ENCODE peak calls at places on chromosomes 2 and 18, in four cellular contexts. One of them, this sample, is unnamed.

GRCh38 chr2:15059870-15060617 is 427.5 kb downstream of the LRATD1 start:
- DNase-seq in testis: no peak
- DNase-seq in uterus: no peak
- DNase-seq in tibial nerve: no peak
- DNase-seq in this sample: no peak

GRCh38 chr2:144162652-144163051 is 357.3 kb downstream of the ZEB2 start:
- DNase-seq in tibial nerve: no peak
- DNase-seq in testis: peak
- DNase-seq in uterus: no peak
- DNase-seq in this sample: peak

GRCh38 chr2:65064728-65065552 is 8.7 kb downstream of the CEP68 start:
- DNase-seq in uterus: peak
- DNase-seq in testis: peak
- DNase-seq in tibial nerve: peak
- DNase-seq in this sample: peak

GRCh38 chr2:18829331-18829902 is 240.0 kb upstream of the NT5C1B start:
- DNase-seq in tibial nerve: no peak
- DNase-seq in testis: no peak
- DNase-seq in uterus: no peak
- DNase-seq in this sample: no peak

GRCh38 chr2:10256525-10257031 is 46.1 kb upstream of the HPCAL1 start:
- DNase-seq in testis: no peak
- DNase-seq in uterus: no peak
- DNase-seq in tibial nerve: no peak
- DNase-seq in this sample: no peak

GRCh38 chr2:16774980-16775963 is 109.6 kb upstream of the CYRIA start:
- DNase-seq in testis: peak
- DNase-seq in tibial nerve: no peak
- DNase-seq in uterus: no peak
- DNase-seq in this sample: no peak

GRCh38 chr2:50143822-50144575 is 887.9 kb downstream of the NRXN1 start:
- DNase-seq in tibial nerve: peak
- DNase-seq in testis: peak
- DNase-seq in uterus: no peak
- DNase-seq in this sample: no peak

GRCh38 chr2:28347193-28347592 is 45.5 kb upstream of the FOSL2 start:
- DNase-seq in tibial nerve: no peak
- DNase-seq in uterus: no peak
- DNase-seq in testis: no peak
- DNase-seq in this sample: no peak

GRCh38 chr2:172442072-172442895 is 14.9 kb downstream of the ITGA6 start:
- DNase-seq in tibial nerve: no peak
- DNase-seq in testis: no peak
- DNase-seq in uterus: peak
- DNase-seq in this sample: peak

GRCh38 chr2:107072150-107072940 is 186.4 kb upstream of the ST6GAL2 start:
- DNase-seq in testis: no peak
- DNase-seq in tibial nerve: no peak
- DNase-seq in uterus: no peak
- DNase-seq in this sample: no peak

GRCh38 chr2:228518-229278 is 35.1 kb downstream of the SH3YL1 start:
- DNase-seq in uterus: no peak
- DNase-seq in testis: no peak
- DNase-seq in tibial nerve: no peak
- DNase-seq in this sample: no peak

GRCh38 chr2:187206071-187206470 is 242.0 kb downstream of the CALCRL start:
- DNase-seq in tibial nerve: no peak
- DNase-seq in testis: no peak
- DNase-seq in uterus: no peak
- DNase-seq in this sample: no peak

GRCh38 chr2:96824079-96824870 is 8.2 kb downstream of the CNNM3 start:
- DNase-seq in tibial nerve: no peak
- DNase-seq in testis: no peak
- DNase-seq in uterus: no peak
- DNase-seq in this sample: no peak

GRCh38 chr2:235032466-235032865 is 80.6 kb downstream of the SH3BP4 start:
- DNase-seq in tibial nerve: no peak
- DNase-seq in testis: no peak
- DNase-seq in uterus: no peak
- DNase-seq in this sample: no peak

GRCh38 chr2:40257812-40258457 is 194.0 kb downstream of the SLC8A1 start:
- DNase-seq in tibial nerve: no peak
- DNase-seq in testis: no peak
- DNase-seq in uterus: no peak
- DNase-seq in this sample: no peak

GRCh38 chr2:203018181-203018580 is 3.5 kb downstream of the NBEAL1 start:
- DNase-seq in tibial nerve: no peak
- DNase-seq in testis: no peak
- DNase-seq in uterus: no peak
- DNase-seq in this sample: no peak

GRCh38 chr2:121125350-121125749 is 159.7 kb downstream of the TFCP2L1 start:
- DNase-seq in tibial nerve: no peak
- DNase-seq in testis: no peak
- DNase-seq in uterus: no peak
- DNase-seq in this sample: no peak

GRCh38 chr2:58709274-58709673 is 468.1 kb upstream of the FANCL start:
- DNase-seq in testis: no peak
- DNase-seq in uterus: no peak
- DNase-seq in tibial nerve: no peak
- DNase-seq in this sample: no peak

GRCh38 chr2:240930631-240931318 is 24.6 kb downstream of the CROCC2 start:
- DNase-seq in tibial nerve: no peak
- DNase-seq in testis: peak
- DNase-seq in uterus: no peak
- DNase-seq in this sample: peak

GRCh38 chr18:3793545-3793944 is 343.6 kb downstream of the TGIF1 start:
- DNase-seq in uterus: no peak
- DNase-seq in testis: no peak
- DNase-seq in tibial nerve: no peak
- DNase-seq in this sample: no peak

GRCh38 chr2:229531594-229531993 is 182.8 kb downstream of the DNER start:
- DNase-seq in tibial nerve: no peak
- DNase-seq in testis: no peak
- DNase-seq in uterus: no peak
- DNase-seq in this sample: no peak

DNA sequence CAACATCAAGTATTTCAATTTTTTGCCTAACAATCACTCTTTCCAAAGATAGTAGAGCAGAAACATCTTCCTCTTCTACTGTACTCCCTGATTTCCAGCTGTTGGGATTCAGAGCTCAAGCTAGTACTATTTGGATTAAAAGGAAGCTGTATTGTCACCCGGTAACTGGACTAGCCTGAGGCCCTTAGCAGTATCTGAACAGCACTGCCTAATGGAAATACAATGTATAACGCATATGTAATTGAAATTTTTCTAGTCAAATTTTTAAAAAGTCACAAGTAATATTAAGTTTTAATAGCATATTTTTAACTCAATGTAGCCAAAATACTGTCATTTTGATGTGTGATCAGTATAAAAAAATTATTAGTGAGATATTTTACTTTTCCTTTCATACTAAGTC is 86.1 kb downstream of the COX7A2L start:
- DNase-seq in testis: no peak
- DNase-seq in uterus: no peak
- DNase-seq in tibial nerve: no peak
- DNase-seq in this sample: no peak
- H3K27ac ChIP-seq in testis: no peak
- H3K27ac ChIP-seq in uterus: no peak
- H3K27ac ChIP-seq in tibial nerve: no peak
- H3K27ac ChIP-seq in this sample: no peak

DNA sequence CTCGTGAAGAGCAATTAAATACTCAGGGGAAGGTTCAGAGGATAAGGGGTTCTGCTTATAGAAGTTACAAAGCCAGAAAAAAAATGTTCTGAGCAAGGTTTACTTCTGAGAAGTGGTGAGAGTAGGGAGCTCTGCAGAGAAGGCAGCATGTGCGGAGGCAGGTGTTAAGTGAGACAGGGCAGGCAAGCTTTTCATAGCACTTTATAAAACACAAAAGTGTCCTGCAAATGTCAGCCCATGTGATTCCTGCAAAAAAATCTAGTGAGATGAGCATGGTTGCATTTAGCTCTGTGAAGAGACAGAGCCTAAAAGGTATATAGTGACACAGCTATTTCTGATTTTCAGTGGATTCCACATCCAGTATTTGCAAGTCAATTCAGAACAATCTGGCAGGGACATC is 223.8 kb upstream of the SYT4 start:
- DNase-seq in testis: no peak
- DNase-seq in tibial nerve: no peak
- DNase-seq in uterus: no peak
- DNase-seq in this sample: no peak
- TF ChIP-seq POLR2A in testis: no peak
- TF ChIP-seq POLR2A in tibial nerve: no peak
- TF ChIP-seq POLR2A in uterus: no peak
- TF ChIP-seq POLR2A in this sample: no peak

DNA sequence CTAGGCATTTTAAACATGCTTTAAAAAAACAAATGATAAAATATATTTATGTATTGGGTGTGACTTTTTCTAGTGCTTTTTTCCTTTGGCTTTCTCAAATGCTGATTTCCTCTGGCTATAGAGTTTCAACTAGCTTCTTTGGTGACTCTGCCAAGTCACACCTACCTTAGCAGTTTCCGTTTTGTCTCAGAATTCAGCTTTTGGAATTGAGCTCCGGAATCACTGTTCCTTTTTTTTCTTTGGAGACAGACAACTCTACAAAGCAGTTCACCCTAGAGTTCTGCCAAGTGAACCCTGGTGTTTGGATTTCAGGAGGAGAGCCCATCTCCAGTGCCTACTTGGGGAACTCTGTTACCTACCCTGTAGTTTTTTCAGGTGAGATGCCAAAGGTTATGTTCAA is 89.9 kb downstream of the UPP2 start:
- DNase-seq in tibial nerve: no peak
- DNase-seq in uterus: no peak
- DNase-seq in testis: no peak
- DNase-seq in this sample: no peak
- H3K27ac ChIP-seq in tibial nerve: no peak
- H3K27ac ChIP-seq in uterus: peak
- H3K27ac ChIP-seq in testis: no peak
- H3K27ac ChIP-seq in this sample: no peak

GRCh38 chr2:44651974-44652373 is 289.5 kb upstream of the SIX3 start:
- DNase-seq in uterus: no peak
- DNase-seq in testis: no peak
- DNase-seq in tibial nerve: no peak
- DNase-seq in this sample: no peak
- TF ChIP-seq POLR2A in uterus: no peak
- TF ChIP-seq POLR2A in testis: no peak
- TF ChIP-seq POLR2A in tibial nerve: no peak
- TF ChIP-seq POLR2A in this sample: no peak

DNA sequence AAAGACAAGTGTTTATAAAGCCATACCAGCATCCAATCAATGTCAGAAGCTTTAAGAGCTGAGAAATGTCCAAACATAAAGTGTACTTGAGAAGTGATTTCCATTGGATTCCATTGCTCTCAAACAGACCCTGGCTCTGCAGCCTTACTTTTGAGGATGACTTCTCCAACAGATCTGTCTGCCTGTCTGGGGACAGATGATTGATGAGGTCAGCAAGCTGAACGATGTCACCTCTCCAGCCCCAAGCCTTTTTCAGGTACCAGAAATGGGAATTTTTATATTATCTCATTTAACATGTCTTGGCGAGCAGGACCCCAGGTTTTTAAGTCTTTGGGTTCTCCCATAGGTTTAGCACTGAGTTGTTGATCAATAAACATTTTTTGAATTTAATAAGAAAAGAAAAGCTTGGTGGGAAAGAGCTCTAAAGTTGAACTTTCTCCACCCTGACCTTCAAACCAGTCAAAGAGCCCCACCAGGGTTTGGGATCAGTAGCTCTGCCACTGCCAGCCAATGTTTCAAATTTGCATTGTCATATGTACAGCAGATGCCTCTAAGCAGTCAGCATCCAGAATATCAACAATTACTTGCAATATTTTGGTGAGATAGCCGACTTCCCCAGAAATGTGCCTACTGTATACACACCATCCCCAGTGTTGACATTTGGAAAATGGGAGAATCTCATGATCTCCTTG is 22.5 kb downstream of the PTPN18 start:
- DNase-seq in uterus: no peak
- DNase-seq in tibial nerve: no peak
- DNase-seq in testis: no peak
- DNase-seq in this sample: no peak
- H3K27ac ChIP-seq in uterus: no peak
- H3K27ac ChIP-seq in tibial nerve: no peak
- H3K27ac ChIP-seq in testis: no peak
- H3K27ac ChIP-seq in this sample: no peak

GRCh38 chr18:63365909-63366269 is 1.1 kb downstream of the KDSR start:
- DNase-seq in uterus: no peak
- DNase-seq in testis: peak
- DNase-seq in tibial nerve: no peak
- DNase-seq in this sample: no peak

GRCh38 chr18:63368611-63369010 is 1.6 kb upstream of the KDSR start:
- DNase-seq in testis: no peak
- DNase-seq in uterus: no peak
- DNase-seq in tibial nerve: no peak
- DNase-seq in this sample: no peak

GRCh38 chr18:63366991-63367240 is at the start of gene KDSR:
- DNase-seq in uterus: no peak
- DNase-seq in testis: no peak
- DNase-seq in tibial nerve: no peak
- DNase-seq in this sample: no peak

GRCh38 chr18:63366270-63366990 is 576 bp downstream of the KDSR start:
- DNase-seq in testis: peak
- DNase-seq in uterus: peak
- DNase-seq in tibial nerve: peak
- DNase-seq in this sample: peak

DNA sequence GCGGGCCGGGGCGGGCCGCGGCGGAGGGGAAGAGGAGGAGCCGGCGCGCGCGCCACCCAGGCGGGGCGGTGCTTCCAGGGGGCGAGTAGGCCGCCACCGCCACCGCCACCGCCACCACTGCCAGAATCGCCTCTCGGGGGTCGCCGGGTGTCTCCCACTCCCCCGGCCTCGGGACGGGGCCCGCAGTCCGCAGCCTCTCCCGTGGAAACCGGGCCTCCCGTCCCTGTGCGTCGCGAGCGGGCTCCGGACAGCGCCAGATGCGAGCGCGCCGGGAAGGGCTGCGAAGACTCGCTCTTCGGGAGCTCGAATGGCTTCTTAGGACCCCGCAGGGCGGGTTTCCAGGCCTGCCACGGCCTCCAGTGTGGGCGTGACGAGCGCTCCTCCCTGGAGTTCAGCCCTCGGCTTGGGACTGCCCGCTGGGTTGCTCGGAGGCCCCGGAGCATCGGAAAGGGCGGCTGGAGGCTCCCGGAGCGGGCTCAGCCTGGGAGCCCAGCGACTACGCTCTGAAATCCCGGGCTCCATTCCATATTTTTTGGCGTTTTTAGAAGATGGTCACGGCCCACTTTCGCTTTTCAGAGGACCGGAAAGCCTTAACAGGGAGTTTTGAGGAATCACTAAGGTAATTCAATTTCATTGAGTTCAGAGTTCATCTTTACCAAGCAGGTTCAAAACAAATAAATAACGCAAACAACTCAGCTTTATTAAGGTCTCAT is 391 bp upstream of the KDSR start:
- DNase-seq in testis: peak
- DNase-seq in uterus: peak
- DNase-seq in tibial nerve: peak
- DNase-seq in this sample: peak
- TF ChIP-seq POLR2A in testis: peak
- TF ChIP-seq POLR2A in uterus: peak
- TF ChIP-seq POLR2A in tibial nerve: peak
- TF ChIP-seq POLR2A in this sample: peak

This sample was measured in body of pancreas.